ENCODE peak calls at places on chromosomes 13 and 19, in five cellular contexts. T, V, Y, U and H are unnamed samples.

GRCh38 chr19:51514866-51515481 is 13.4 kb upstream of the SIGLEC12 start:
- DNase-seq in T (no peak), V (peak; percentile 56), Y (peak; percentile 7), U (peak; percentile 36), H (peak; percentile 20)

GRCh38 chr19:47416667-47417033 is 2.7 kb downstream of the MEIS3 start:
- DNase-seq in T (no peak), V (no peak), Y (no peak), U (no peak), H (no peak)

GRCh38 chr19:42468273-42468796 is 25.6 kb upstream of the CXCL17 start:
- DNase-seq in T (peak; percentile 46), V (peak; percentile 94), Y (peak; percentile 2), U (peak; percentile 69), H (no peak)

GRCh38 chr13:102904408-102904862 is 58.6 kb downstream of the ERCC5 start:
- DNase-seq in T (no peak), V (no peak), Y (no peak), U (no peak), H (no peak)

GRCh38 chr13:44440046-44440608 is 66.5 kb downstream of the SERP2 start:
- DNase-seq in T (no peak), V (no peak), Y (no peak), U (no peak), H (no peak)

GRCh38 chr19:39974377-39975155 is 3.6 kb downstream of the PSMC4 start:
- DNase-seq in T (no peak), V (no peak), Y (no peak), U (no peak), H (no peak)

GRCh38 chr13:28607187-28607955 is 51.6 kb upstream of the POMP start:
- DNase-seq in T (no peak), V (no peak), Y (no peak), U (no peak), H (no peak)

GRCh38 chr19:12954150-12954962 is 2.7 kb downstream of the GADD45GIP1 start:
- DNase-seq in T (no peak), V (no peak), Y (no peak), U (no peak), H (no peak)

DNA sequence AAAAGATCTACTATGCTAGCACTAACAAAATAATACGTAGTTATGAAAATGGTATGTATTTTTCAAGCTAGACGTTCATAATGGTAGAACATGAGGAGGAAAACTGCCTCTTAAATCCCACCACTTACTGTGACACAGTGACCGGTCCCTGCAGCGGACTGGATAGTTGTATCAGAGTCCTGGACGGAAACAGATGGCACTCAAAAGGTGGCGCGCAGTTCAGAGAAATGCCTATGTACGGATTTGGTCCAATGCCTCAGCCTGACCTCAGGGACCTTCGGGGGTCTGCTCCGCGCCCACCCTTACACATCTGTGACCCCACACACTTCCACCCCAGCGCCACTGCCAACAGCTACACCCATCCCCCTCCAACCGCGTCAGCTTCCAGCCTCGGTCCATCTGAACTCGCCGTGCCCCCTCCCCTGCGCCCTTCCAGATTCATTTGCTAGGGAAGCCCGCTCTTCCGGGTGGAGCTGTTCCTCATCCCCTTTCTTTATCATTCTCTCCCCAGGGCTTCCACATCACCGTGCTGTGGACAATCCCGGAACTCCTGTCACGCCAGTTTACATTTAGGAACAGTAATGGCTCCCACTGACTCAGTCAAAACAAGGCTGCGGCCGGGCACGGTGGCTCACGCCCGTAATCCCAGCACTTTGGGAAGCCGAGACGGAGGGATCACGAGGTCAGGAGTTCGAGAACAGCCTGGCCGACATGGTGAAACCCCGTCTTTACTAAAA is 794 bp upstream of the LENG8 start:
- DNase-seq in T (no peak), V (peak; percentile 60), Y (peak; percentile 29), U (peak; percentile 35), H (peak; percentile 39)
- TF ChIP-seq CTCF in T (peak; percentile 11), V (no peak), Y (peak; percentile 8), U (no peak), H (no peak)

DNA sequence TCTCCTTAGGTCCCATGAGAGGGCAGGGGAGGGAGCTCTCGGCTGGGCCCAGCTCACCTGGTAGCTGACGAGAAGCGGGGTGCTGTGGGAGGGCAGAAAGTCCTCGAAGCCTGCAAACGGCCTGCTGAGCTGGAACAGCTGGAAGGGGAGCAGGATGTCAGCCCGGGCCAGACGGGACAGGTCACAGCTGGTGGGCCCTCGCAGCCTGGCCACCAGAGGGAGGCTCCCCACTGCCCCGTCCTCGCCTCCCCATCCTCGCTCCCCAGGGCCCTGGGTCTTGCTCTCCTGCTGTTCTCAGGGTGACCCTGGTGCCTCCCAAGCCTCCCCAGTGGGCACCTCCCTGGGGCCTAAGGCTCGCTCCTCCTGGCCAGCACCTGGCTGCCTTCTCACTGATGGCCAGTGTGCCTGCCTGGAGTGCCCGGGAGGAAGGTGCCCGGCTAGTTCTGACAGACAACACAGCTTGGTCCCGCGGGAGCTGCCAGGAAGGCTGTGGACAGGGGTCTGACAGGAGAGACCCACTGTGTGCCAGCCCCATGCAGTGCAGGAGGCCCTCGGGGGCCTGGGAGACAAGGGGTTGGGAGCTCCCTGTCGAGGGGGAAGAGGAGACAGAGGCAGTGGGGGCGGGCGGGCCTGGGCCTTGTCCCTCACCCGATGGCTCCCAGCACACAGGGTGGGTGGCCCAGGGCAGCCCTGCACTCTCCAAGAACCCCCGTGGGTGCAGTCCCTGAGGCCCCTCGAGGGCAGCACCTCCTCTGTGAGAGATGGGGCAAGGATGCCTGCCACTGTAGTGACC is 20.3 kb downstream of the GPX4 start:
- DNase-seq in T (no peak), V (no peak), Y (no peak), U (no peak), H (no peak)
- TF ChIP-seq CTCF in T (no peak), V (no peak), Y (no peak), U (no peak), H (no peak)

GRCh38 chr13:42360046-42360445 is 88.1 kb downstream of the AKAP11 start:
- DNase-seq in T (no peak), V (no peak), Y (no peak), U (no peak), H (no peak)

GRCh38 chr13:42355118-42355840 is 83.3 kb downstream of the AKAP11 start:
- DNase-seq in T (no peak), V (peak; percentile 13), Y (no peak), U (no peak), H (peak; percentile 50)

GRCh38 chr13:42350141-42350540 is 78.2 kb downstream of the AKAP11 start:
- DNase-seq in T (no peak), V (no peak), Y (no peak), U (no peak), H (no peak)

GRCh38 chr13:42355841-42356575 is 84.1 kb downstream of the AKAP11 start:
- DNase-seq in T (no peak), V (no peak), Y (no peak), U (no peak), H (no peak)

DNA sequence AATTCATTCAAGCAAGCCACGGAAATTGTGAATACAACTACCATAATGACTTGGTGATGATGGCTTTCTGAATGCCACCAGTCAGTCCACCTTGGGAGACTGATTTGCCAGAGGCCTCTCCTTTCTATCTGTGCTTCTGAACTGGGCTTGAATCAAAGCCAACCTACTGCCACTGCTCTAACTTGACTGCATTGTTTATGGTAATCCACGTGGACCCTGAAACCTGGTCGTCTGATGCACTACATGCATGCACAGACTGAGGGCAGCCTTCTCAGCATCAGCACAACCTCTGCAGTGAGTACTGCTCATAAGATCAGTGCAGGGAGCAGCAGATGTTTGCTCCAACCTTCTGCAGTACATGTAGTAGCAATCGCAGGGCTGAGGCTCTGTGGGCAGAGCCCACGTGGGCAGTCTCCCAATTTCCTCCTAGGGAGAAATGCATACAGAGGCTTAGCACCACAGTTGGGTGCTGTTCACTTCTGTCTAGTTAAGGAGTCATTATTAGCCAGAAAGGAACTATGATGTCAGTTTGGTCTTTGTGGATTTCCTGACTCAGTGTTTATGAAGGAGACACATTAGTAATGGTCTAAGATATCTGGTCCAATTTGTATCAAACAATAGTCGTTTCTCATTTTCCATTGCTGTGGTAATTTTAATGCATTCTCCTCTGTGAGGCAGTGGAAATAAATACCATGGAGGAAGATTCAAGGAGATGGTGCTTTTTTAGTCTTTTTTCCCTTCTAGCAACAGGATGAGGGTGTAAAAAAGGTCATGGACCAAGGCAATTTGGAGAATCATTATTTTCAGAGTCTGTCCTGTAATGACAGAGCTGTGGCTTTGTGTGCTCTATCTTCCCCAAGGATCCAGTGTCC is 82.5 kb downstream of the AKAP11 start:
- DNase-seq in T (no peak), V (peak; percentile 90), Y (peak; percentile 20), U (peak; percentile 79), H (peak; percentile 48)
- TF ChIP-seq CTCF in T (no peak), V (peak; percentile 33), Y (peak; percentile 19), U (peak; percentile 67), H (peak; percentile 13)

GRCh38 chr19:8079988-8080387 is 27.4 kb downstream of the CCL25 start:
- DNase-seq in T (no peak), V (no peak), Y (no peak), U (no peak), H (no peak)
- TF ChIP-seq CTCF in T (no peak), V (no peak), Y (no peak), U (no peak), H (no peak)

DNA sequence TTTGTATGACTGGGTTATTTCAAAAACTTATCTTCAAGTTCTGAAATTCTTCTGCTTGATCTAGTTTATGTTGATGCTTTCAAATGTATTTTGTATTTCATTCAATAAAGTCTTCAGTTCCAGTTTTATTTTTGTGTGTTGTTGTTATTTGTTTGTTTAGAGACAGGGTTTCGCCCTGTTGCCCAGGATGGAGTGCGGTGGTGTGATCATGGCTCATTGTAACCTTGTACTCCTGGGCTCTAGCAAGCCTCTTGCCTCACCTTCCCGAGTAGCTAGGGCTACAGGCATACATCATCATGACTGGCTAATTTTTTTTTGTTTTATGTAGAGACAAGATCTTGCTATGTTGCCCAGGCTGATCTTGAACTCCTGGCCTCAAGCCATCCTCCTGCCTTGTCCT is 40.3 kb upstream of the ARHGEF7 start:
- DNase-seq in T (no peak), V (no peak), Y (no peak), U (no peak), H (no peak)
- TF ChIP-seq CTCF in T (no peak), V (no peak), Y (no peak), U (no peak), H (no peak)